ENCODE peak calls at places on chromosomes 13 and 19, in eight cellular contexts. V is mucosa of descending colon, Z is Panc1, M is neural crest cell, X is AG04449, H is SK-N-SH, B is astrocyte, O is progenitor cell of endocrine pancreas. G is an unnamed sample.

GRCh38 chr13:23160241-23161175 is 20.3 kb upstream of the SGCG start:
- DNase-seq in O (peak), Z (no peak), H (no peak), V (no peak), X (no peak), M (peak), B (no peak), G (no peak)

GRCh38 chr13:105340061-105340606 is 1195.3 kb downstream of the EFNB2 start:
- DNase-seq in O (no peak), H (peak), X (no peak), Z (no peak), B (peak), M (no peak), V (no peak), G (no peak)

GRCh38 chr19:4454952-4455738 is 2.4 kb downstream of the UBXN6 start:
- DNase-seq in X (no peak), O (no peak), M (no peak), H (no peak), Z (no peak), B (no peak), V (no peak), G (no peak)

GRCh38 chr13:113906566-113906965 is 42.7 kb upstream of the GAS6 start:
- DNase-seq in H (no peak), X (no peak), V (no peak), Z (no peak), O (no peak), B (no peak), M (no peak), G (no peak)

GRCh38 chr13:74715718-74716117 is 581.5 kb upstream of the KLF12 start:
- DNase-seq in X (no peak), H (no peak), V (no peak), Z (no peak), B (no peak), M (no peak), O (no peak), G (no peak)

GRCh38 chr13:73738626-73739025 is 395.6 kb downstream of the KLF12 start:
- DNase-seq in B (no peak), V (no peak), H (no peak), M (no peak), Z (no peak), O (no peak), X (no peak), G (no peak)

GRCh38 chr13:24159362-24159761 is 1.2 kb upstream of the SPATA13 start:
- DNase-seq in Z (no peak), X (no peak), H (no peak), O (no peak), B (no peak), V (no peak), M (no peak), G (no peak)

GRCh38 chr13:49346460-49346859 is 97.4 kb downstream of the CAB39L start:
- DNase-seq in X (no peak), Z (no peak), M (no peak), O (no peak), H (no peak), B (no peak), V (no peak), G (no peak)

GRCh38 chr19:42216653-42217521 is 590 bp downstream of the DEDD2 start:
- DNase-seq in X (no peak), H (peak), Z (no peak), V (peak), O (peak), M (peak), B (peak), G (no peak)

GRCh38 chr13:78015782-78016181 is 97.2 kb upstream of the EDNRB start:
- DNase-seq in H (no peak), Z (no peak), X (no peak), V (no peak), O (no peak), B (no peak), M (no peak), G (no peak)

GRCh38 chr13:92716749-92717148 is 509.9 kb upstream of the GPC6 start:
- DNase-seq in V (no peak), M (no peak), X (no peak), Z (no peak), O (no peak), B (peak), H (no peak), G (no peak)

GRCh38 chr13:96771501-96772367 is 222.5 kb downstream of the OXGR1 start:
- DNase-seq in M (no peak), H (no peak), O (no peak), V (no peak), B (no peak), Z (no peak), X (no peak), G (no peak)

GRCh38 chr13:43484432-43485225 is 302.1 kb downstream of the ENOX1 start:
- DNase-seq in M (no peak), Z (no peak), B (no peak), X (no peak), H (no peak), O (no peak), V (no peak), G (no peak)

GRCh38 chr13:72229067-72229466 is 362.1 kb upstream of the DACH1 start:
- DNase-seq in X (no peak), H (peak), Z (no peak), V (no peak), B (no peak), O (no peak), M (no peak), G (no peak)

GRCh38 chr19:27775395-27775794 is 1437.6 kb downstream of the UQCRFS1 start:
- DNase-seq in H (no peak), V (no peak), B (no peak), M (no peak), X (no peak), O (no peak), Z (no peak), G (no peak)

GRCh38 chr13:75800545-75800944 is 164.4 kb downstream of the LMO7 start:
- DNase-seq in X (no peak), V (no peak), M (no peak), H (no peak), Z (no peak), B (no peak), O (no peak), G (no peak)

GRCh38 chr13:73958657-73959397 is 175.4 kb downstream of the KLF12 start:
- DNase-seq in M (no peak), Z (no peak), O (no peak), B (no peak), X (no peak), V (no peak), H (no peak), G (no peak)

GRCh38 chr13:25288966-25289365 is 1.7 kb upstream of the MTMR6 start:
- DNase-seq in M (no peak), O (no peak), V (no peak), H (no peak), B (no peak), X (no peak), Z (no peak), G (no peak)

DNA sequence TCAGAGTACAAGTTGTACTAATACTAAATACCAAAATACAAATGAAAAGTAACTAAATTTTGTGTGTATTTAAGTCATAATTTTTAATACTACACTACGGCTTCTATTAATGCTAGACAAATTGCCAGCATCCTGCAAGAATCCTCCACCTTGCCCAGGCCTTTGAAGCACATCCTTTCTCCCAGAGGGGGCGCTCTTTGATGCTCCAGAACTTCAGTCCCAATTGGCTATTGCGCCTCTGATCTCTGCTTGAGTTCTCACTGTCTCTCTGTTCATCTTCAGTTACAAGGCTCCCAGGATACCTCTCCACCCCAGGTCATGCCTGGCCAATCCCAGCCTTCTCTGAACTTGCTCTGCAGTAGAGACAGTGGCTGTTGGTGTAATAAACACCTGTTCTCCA is 141.0 kb downstream of the DCLK1 start:
- DNase-seq in B (no peak), O (no peak), M (no peak), X (no peak), H (no peak), V (no peak), Z (no peak), G (no peak)
- TF ChIP-seq CTCF in B (no peak), O (no peak), M (no peak), X (no peak), H (peak), V (no peak), Z (no peak), G (no peak)

GRCh38 chr19:19278315-19278714 is 5.2 kb upstream of the TM6SF2 start:
- DNase-seq in B (no peak), M (no peak), X (no peak), O (no peak), V (no peak), H (peak), Z (no peak), G (no peak)
- TF ChIP-seq CTCF in B (no peak), M (no peak), X (no peak), O (no peak), V (no peak), H (no peak), Z (no peak), G (no peak)

GRCh38 chr13:41418751-41419150 is 38.6 kb upstream of the RGCC start:
- DNase-seq in H (no peak), X (no peak), Z (no peak), V (no peak), M (no peak), B (no peak), O (no peak), G (no peak)
- TF ChIP-seq CTCF in H (no peak), X (no peak), Z (no peak), V (no peak), M (no peak), B (no peak), O (no peak), G (no peak)

DNA sequence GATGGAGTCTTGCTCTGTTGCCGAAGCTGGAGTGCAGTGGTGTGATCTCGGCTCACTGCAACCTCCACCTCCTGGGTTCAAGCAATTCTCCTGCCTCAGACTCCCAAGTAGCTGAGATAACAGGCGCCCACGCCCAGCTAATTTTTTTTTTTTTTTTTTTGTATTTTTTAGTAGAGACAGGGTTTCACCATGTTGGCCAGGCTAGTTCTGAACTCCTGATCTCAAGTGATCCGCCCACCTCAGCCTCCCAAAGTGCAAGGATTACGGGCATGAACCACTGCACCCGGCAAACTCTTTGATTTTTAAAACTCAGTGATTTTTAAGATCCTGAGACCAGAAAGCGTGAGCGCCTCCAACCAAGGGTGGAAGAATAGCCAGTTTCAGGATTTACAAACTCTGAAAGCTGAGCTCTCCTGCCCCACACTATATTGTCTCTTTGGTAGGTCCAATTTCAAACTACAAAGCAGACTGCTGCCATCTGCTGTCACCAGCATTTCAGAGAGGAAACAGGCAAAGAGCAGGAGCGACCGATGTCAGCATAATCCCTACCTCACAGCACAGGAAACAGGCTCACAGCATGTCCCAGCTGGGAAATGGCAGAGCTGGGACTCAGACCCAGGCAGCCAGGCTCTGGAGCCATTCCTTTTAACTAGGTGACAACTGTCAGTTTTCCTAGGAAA is 9.2 kb downstream of the NOSIP start:
- DNase-seq in Z (no peak), X (no peak), O (no peak), V (no peak), B (no peak), M (no peak), H (no peak), G (no peak)
- TF ChIP-seq CTCF in Z (no peak), X (no peak), O (no peak), V (no peak), B (no peak), M (no peak), H (peak), G (no peak)

GRCh38 chr19:45130888-45131615 is 29.7 kb downstream of the NKPD1 start:
- DNase-seq in M (no peak), X (no peak), H (no peak), O (no peak), Z (no peak), V (no peak), B (no peak), G (no peak)
- TF ChIP-seq CTCF in M (peak), X (peak), H (peak), O (peak), Z (no peak), V (no peak), B (no peak), G (no peak)

GRCh38 chr13:82976499-82976898 is 905.8 kb downstream of the SLITRK1 start:
- DNase-seq in M (no peak), O (no peak), Z (no peak), X (no peak), B (no peak), V (no peak), H (no peak), G (no peak)
- TF ChIP-seq CTCF in M (no peak), O (peak), Z (no peak), X (no peak), B (no peak), V (no peak), H (peak), G (no peak)

GRCh38 chr19:5504115-5504514 is 48.9 kb downstream of the ZNRF4 start:
- DNase-seq in Z (no peak), B (no peak), H (no peak), V (no peak), M (no peak), X (no peak), O (no peak), G (no peak)
- TF ChIP-seq CTCF in Z (no peak), B (no peak), H (no peak), V (no peak), M (peak), X (no peak), O (peak), G (no peak)

G was measured in activated B cell treated with CpG ODN at 0.5 μM for 24 hours.